ENCODE peak calls at places on chromosomes 7 and 10, in four cellular contexts. P, M, B and Q are unnamed samples.

GRCh38 chr7:138021889-138022288 is 20.0 kb upstream of the CREB3L2 start:
- DNase-seq in M (no peak), B (no peak), P (no peak), Q (no peak)

GRCh38 chr10:30857803-30858202 is 173.9 kb downstream of the ZNF438 start:
- DNase-seq in B (no peak), P (peak; percentile 97), M (no peak), Q (no peak)

GRCh38 chr7:143360788-143361551 is 1.5 kb downstream of the FAM131B start:
- DNase-seq in M (no peak), B (no peak), P (no peak), Q (no peak)

GRCh38 chr10:68792115-68792514 is 35.2 kb upstream of the STOX1 start:
- DNase-seq in P (peak; percentile 20), B (no peak), M (no peak), Q (no peak)

GRCh38 chr7:40742270-40742669 is 607.5 kb downstream of the SUGCT start:
- DNase-seq in B (no peak), P (no peak), M (no peak), Q (no peak)

GRCh38 chr10:86443069-86443468 is 76.5 kb upstream of the GRID1 start:
- DNase-seq in B (no peak), P (peak; percentile 68), M (no peak), Q (no peak)

GRCh38 chr10:117509573-117509972 is 33.0 kb upstream of the EMX2 start:
- DNase-seq in P (no peak), M (no peak), B (no peak), Q (no peak)

GRCh38 chr10:126191192-126191591 is 197.1 kb downstream of the ADAM12 start:
- DNase-seq in B (no peak), M (no peak), P (no peak), Q (no peak)

GRCh38 chr10:92123031-92123450 is 167.8 kb downstream of the CPEB3 start:
- DNase-seq in M (no peak), P (no peak), B (no peak), Q (peak; percentile 74)

GRCh38 chr10:44233561-44234470 is 151.1 kb downstream of the CXCL12 start:
- DNase-seq in B (no peak), P (no peak), M (no peak), Q (no peak)

GRCh38 chr10:86226801-86227201 is 139.8 kb downstream of the GRID1 start:
- DNase-seq in P (no peak), M (no peak), B (no peak), Q (no peak)